ENCODE peak calls at places on chromosome 5, in eight cellular contexts. T, M, C, O, G, Q, R and W are unnamed samples.

GRCh38 chr5:78577992-78578391 is 70.6 kb downstream of the LHFPL2 start:
- DNase-seq in T (no peak), M (no peak), C (no peak), O (no peak), G (no peak), Q (no peak), R (no peak), W (no peak)

GRCh38 chr5:173396311-173396993 is 68.2 kb upstream of the STC2 start:
- DNase-seq in T (peak; percentile 30), M (no peak), C (no peak), O (no peak), G (no peak), Q (no peak), R (no peak), W (no peak)

GRCh38 chr5:103674321-103674720 is 111.7 kb upstream of the NUDT12 start:
- DNase-seq in T (no peak), M (no peak), C (no peak), O (no peak), G (no peak), Q (no peak), R (no peak), W (no peak)

GRCh38 chr5:82150562-82150961 is 127.6 kb downstream of the RPS23 start:
- DNase-seq in T (no peak), M (no peak), C (no peak), O (no peak), G (no peak), Q (no peak), R (no peak), W (no peak)

GRCh38 chr5:93189707-93190120 is 391.3 kb downstream of the NR2F1-AS1 start:
- DNase-seq in T (no peak), M (no peak), C (peak; percentile 95), O (no peak), G (no peak), Q (peak; percentile 98), R (no peak), W (no peak)

GRCh38 chr5:119387900-119388618 is 32.2 kb downstream of the TNFAIP8 start:
- DNase-seq in T (no peak), M (no peak), C (no peak), O (no peak), G (no peak), Q (peak; percentile 57), R (no peak), W (no peak)

GRCh38 chr5:124605516-124605915 is 140.9 kb downstream of the ZNF608 start:
- DNase-seq in T (no peak), M (no peak), C (no peak), O (peak; percentile 63), G (no peak), Q (no peak), R (peak; percentile 56), W (no peak)

GRCh38 chr5:142215915-142216681 is 107.5 kb downstream of the NDFIP1 start:
- DNase-seq in T (no peak), M (no peak), C (peak; percentile 98), O (peak; percentile 82), G (peak; percentile 76), Q (peak; percentile 95), R (peak; percentile 73), W (no peak)

GRCh38 chr5:179343902-179344300 is 1.4 kb downstream of the ADAMTS2 start:
- DNase-seq in T (peak; percentile 64), M (no peak), C (peak; percentile 45), O (no peak), G (peak; percentile 50), Q (no peak), R (no peak), W (no peak)